ENCODE peak calls at places on chromosomes 12 and 14, in six cellular contexts. W, X, E, K, M and Y are unnamed samples.

GRCh38 chr12:108798551-108799221 is 58.7 kb downstream of the SSH1 start:
- DNase-seq in W (peak), X (no peak), E (no peak), K (no peak), M (peak), Y (peak)

GRCh38 chr14:42490536-42490935 is 883.9 kb downstream of the LRFN5 start:
- DNase-seq in W (no peak), X (no peak), E (no peak), K (no peak), M (no peak), Y (no peak)

GRCh38 chr14:99936056-99936455 is 129.2 kb upstream of the EVL start:
- DNase-seq in W (no peak), X (no peak), E (no peak), K (no peak), M (peak), Y (no peak)

GRCh38 chr14:93902619-93903307 is 24.4 kb upstream of the FAM181A start:
- DNase-seq in W (no peak), X (no peak), E (no peak), K (no peak), M (no peak), Y (no peak)

GRCh38 chr12:11863478-11863906 is 207.2 kb upstream of the BCL2L14 start:
- DNase-seq in W (no peak), X (no peak), E (no peak), K (no peak), M (no peak), Y (peak)

GRCh38 chr12:100716949-100717732 is 77.4 kb upstream of the ANO4 start:
- DNase-seq in W (no peak), X (no peak), E (no peak), K (peak), M (no peak), Y (peak)

GRCh38 chr14:56117765-56118610 is at the start of gene PELI2:
- DNase-seq in W (peak), X (peak), E (peak), K (peak), M (peak), Y (peak)

GRCh38 chr12:122422769-122423257 is 344 bp upstream of the CLIP1 start:
- DNase-seq in W (peak), X (no peak), E (peak), K (peak), M (no peak), Y (peak)